ENCODE peak calls at places on chromosomes 16 and 17, in seven cellular contexts. One of them, this sample, is unnamed.

GRCh38 chr16:10941127-10941933 is 938 bp downstream of the DEXI start:
- DNase-seq in cortex of kidney: no peak
- DNase-seq in cerebellar nuclear complex: no peak
- DNase-seq in GM12864: no peak
- DNase-seq in pulmonary artery endothelial cell: no peak
- DNase-seq in esophagus muscularis mucosa: no peak
- DNase-seq in NCI-H2081 treated with DMSO at 0.1 percent for 48 hours: no peak
- DNase-seq in this sample: no peak

GRCh38 chr16:87431926-87432325 is 39.8 kb downstream of the MAP1LC3B start:
- DNase-seq in cortex of kidney: no peak
- DNase-seq in cerebellar nuclear complex: no peak
- DNase-seq in GM12864: no peak
- DNase-seq in pulmonary artery endothelial cell: no peak
- DNase-seq in esophagus muscularis mucosa: no peak
- DNase-seq in NCI-H2081 treated with DMSO at 0.1 percent for 48 hours: no peak
- DNase-seq in this sample: no peak

GRCh38 chr17:36527851-36528250 is 6.8 kb downstream of the MYO19 start:
- DNase-seq in cortex of kidney: no peak
- DNase-seq in cerebellar nuclear complex: no peak
- DNase-seq in GM12864: no peak
- DNase-seq in pulmonary artery endothelial cell: no peak
- DNase-seq in esophagus muscularis mucosa: no peak
- DNase-seq in NCI-H2081 treated with DMSO at 0.1 percent for 48 hours: no peak
- DNase-seq in this sample: peak; percentile 7

GRCh38 chr17:79752175-79752574 is 21.4 kb downstream of the ENPP7 start:
- DNase-seq in cortex of kidney: no peak
- DNase-seq in cerebellar nuclear complex: no peak
- DNase-seq in GM12864: no peak
- DNase-seq in pulmonary artery endothelial cell: no peak
- DNase-seq in esophagus muscularis mucosa: no peak
- DNase-seq in NCI-H2081 treated with DMSO at 0.1 percent for 48 hours: no peak
- DNase-seq in this sample: no peak

GRCh38 chr17:29571883-29572681 is 3.6 kb downstream of the TP53I13 start:
- DNase-seq in cortex of kidney: no peak
- DNase-seq in cerebellar nuclear complex: no peak
- DNase-seq in GM12864: no peak
- DNase-seq in pulmonary artery endothelial cell: no peak
- DNase-seq in esophagus muscularis mucosa: no peak
- DNase-seq in NCI-H2081 treated with DMSO at 0.1 percent for 48 hours: no peak
- DNase-seq in this sample: peak; percentile 49

GRCh38 chr16:82055728-82056549 is 20.9 kb downstream of the HSD17B2 start:
- DNase-seq in cortex of kidney: no peak
- DNase-seq in cerebellar nuclear complex: no peak
- DNase-seq in GM12864: no peak
- DNase-seq in pulmonary artery endothelial cell: no peak
- DNase-seq in esophagus muscularis mucosa: no peak
- DNase-seq in NCI-H2081 treated with DMSO at 0.1 percent for 48 hours: no peak
- DNase-seq in this sample: no peak

GRCh38 chr17:48555616-48556533 is 11.0 kb upstream of the HOXB2 start:
- DNase-seq in cortex of kidney: no peak
- DNase-seq in cerebellar nuclear complex: no peak
- DNase-seq in GM12864: no peak
- DNase-seq in pulmonary artery endothelial cell: no peak
- DNase-seq in esophagus muscularis mucosa: no peak
- DNase-seq in NCI-H2081 treated with DMSO at 0.1 percent for 48 hours: no peak
- DNase-seq in this sample: no peak

GRCh38 chr17:74749262-74750038 is 1.0 kb downstream of the NHERF1 start:
- DNase-seq in cortex of kidney: no peak
- DNase-seq in cerebellar nuclear complex: no peak
- DNase-seq in GM12864: no peak
- DNase-seq in pulmonary artery endothelial cell: no peak
- DNase-seq in esophagus muscularis mucosa: no peak
- DNase-seq in NCI-H2081 treated with DMSO at 0.1 percent for 48 hours: no peak
- DNase-seq in this sample: no peak

GRCh38 chr17:21127508-21128077 is 829 bp downstream of the DHRS7B start:
- DNase-seq in cortex of kidney: no peak
- DNase-seq in cerebellar nuclear complex: no peak
- DNase-seq in GM12864: no peak
- DNase-seq in pulmonary artery endothelial cell: no peak
- DNase-seq in esophagus muscularis mucosa: no peak
- DNase-seq in NCI-H2081 treated with DMSO at 0.1 percent for 48 hours: no peak
- DNase-seq in this sample: no peak

GRCh38 chr17:82330322-82331239 is 3.0 kb downstream of the SECTM1 start:
- DNase-seq in cortex of kidney: no peak
- DNase-seq in cerebellar nuclear complex: no peak
- DNase-seq in GM12864: no peak
- DNase-seq in pulmonary artery endothelial cell: no peak
- DNase-seq in esophagus muscularis mucosa: no peak
- DNase-seq in NCI-H2081 treated with DMSO at 0.1 percent for 48 hours: peak; percentile 46
- DNase-seq in this sample: peak; percentile 44

GRCh38 chr17:80086081-80086480 is 15.3 kb upstream of the GAA start:
- DNase-seq in cortex of kidney: no peak
- DNase-seq in cerebellar nuclear complex: no peak
- DNase-seq in GM12864: no peak
- DNase-seq in pulmonary artery endothelial cell: no peak
- DNase-seq in esophagus muscularis mucosa: no peak
- DNase-seq in NCI-H2081 treated with DMSO at 0.1 percent for 48 hours: no peak
- DNase-seq in this sample: no peak

GRCh38 chr17:63358956-63359355 is 87.2 kb downstream of the CYB561 start:
- DNase-seq in cortex of kidney: no peak
- DNase-seq in cerebellar nuclear complex: no peak
- DNase-seq in GM12864: no peak
- DNase-seq in pulmonary artery endothelial cell: no peak
- DNase-seq in esophagus muscularis mucosa: no peak
- DNase-seq in NCI-H2081 treated with DMSO at 0.1 percent for 48 hours: no peak
- DNase-seq in this sample: no peak

GRCh38 chr17:39929657-39930407 is 2.3 kb downstream of the LRRC3C start:
- DNase-seq in cortex of kidney: no peak
- DNase-seq in cerebellar nuclear complex: no peak
- DNase-seq in GM12864: no peak
- DNase-seq in pulmonary artery endothelial cell: no peak
- DNase-seq in esophagus muscularis mucosa: no peak
- DNase-seq in NCI-H2081 treated with DMSO at 0.1 percent for 48 hours: no peak
- DNase-seq in this sample: no peak

GRCh38 chr17:50265690-50266306 is 8.5 kb upstream of the TMEM92 start:
- DNase-seq in cortex of kidney: no peak
- DNase-seq in cerebellar nuclear complex: no peak
- DNase-seq in GM12864: no peak
- DNase-seq in pulmonary artery endothelial cell: no peak
- DNase-seq in esophagus muscularis mucosa: no peak
- DNase-seq in NCI-H2081 treated with DMSO at 0.1 percent for 48 hours: no peak
- DNase-seq in this sample: no peak

GRCh38 chr16:89864421-89864820 is 9.0 kb upstream of the TCF25 start:
- DNase-seq in cortex of kidney: no peak
- DNase-seq in cerebellar nuclear complex: no peak
- DNase-seq in GM12864: no peak
- DNase-seq in pulmonary artery endothelial cell: no peak
- DNase-seq in esophagus muscularis mucosa: no peak
- DNase-seq in NCI-H2081 treated with DMSO at 0.1 percent for 48 hours: no peak
- DNase-seq in this sample: no peak

GRCh38 chr17:37770631-37771518 is 26.0 kb upstream of the HNF1B start:
- DNase-seq in cortex of kidney: no peak
- DNase-seq in cerebellar nuclear complex: no peak
- DNase-seq in GM12864: no peak
- DNase-seq in pulmonary artery endothelial cell: peak; percentile 29
- DNase-seq in esophagus muscularis mucosa: no peak
- DNase-seq in NCI-H2081 treated with DMSO at 0.1 percent for 48 hours: peak; percentile 11
- DNase-seq in this sample: peak; percentile 65

GRCh38 chr16:75096730-75097129 is 19.9 kb downstream of the LDHD start:
- DNase-seq in cortex of kidney: no peak
- DNase-seq in cerebellar nuclear complex: no peak
- DNase-seq in GM12864: no peak
- DNase-seq in pulmonary artery endothelial cell: no peak
- DNase-seq in esophagus muscularis mucosa: no peak
- DNase-seq in NCI-H2081 treated with DMSO at 0.1 percent for 48 hours: no peak
- DNase-seq in this sample: no peak

GRCh38 chr17:72592242-72592966 is 471.6 kb downstream of the SOX9 start:
- DNase-seq in cortex of kidney: no peak
- DNase-seq in cerebellar nuclear complex: peak; percentile 42
- DNase-seq in GM12864: no peak
- DNase-seq in pulmonary artery endothelial cell: no peak
- DNase-seq in esophagus muscularis mucosa: no peak
- DNase-seq in NCI-H2081 treated with DMSO at 0.1 percent for 48 hours: no peak
- DNase-seq in this sample: peak; percentile 82

GRCh38 chr16:46898006-46898405 is 13.8 kb downstream of the GPT2 start:
- DNase-seq in cortex of kidney: no peak
- DNase-seq in cerebellar nuclear complex: no peak
- DNase-seq in GM12864: no peak
- DNase-seq in pulmonary artery endothelial cell: no peak
- DNase-seq in esophagus muscularis mucosa: no peak
- DNase-seq in NCI-H2081 treated with DMSO at 0.1 percent for 48 hours: no peak
- DNase-seq in this sample: no peak

GRCh38 chr16:15484662-15485061 is 50.3 kb downstream of the BMERB1 start:
- DNase-seq in cortex of kidney: no peak
- DNase-seq in cerebellar nuclear complex: no peak
- DNase-seq in GM12864: no peak
- DNase-seq in pulmonary artery endothelial cell: no peak
- DNase-seq in esophagus muscularis mucosa: no peak
- DNase-seq in NCI-H2081 treated with DMSO at 0.1 percent for 48 hours: no peak
- DNase-seq in this sample: no peak

GRCh38 chr17:31722251-31723056 is 136.6 kb downstream of the COPRS start:
- DNase-seq in cortex of kidney: no peak
- DNase-seq in cerebellar nuclear complex: no peak
- DNase-seq in GM12864: no peak
- DNase-seq in pulmonary artery endothelial cell: peak; percentile 97
- DNase-seq in esophagus muscularis mucosa: no peak
- DNase-seq in NCI-H2081 treated with DMSO at 0.1 percent for 48 hours: no peak
- DNase-seq in this sample: no peak

GRCh38 chr17:65664696-65665095 is 103.2 kb upstream of the AXIN2 start:
- DNase-seq in cortex of kidney: no peak
- DNase-seq in cerebellar nuclear complex: no peak
- DNase-seq in GM12864: no peak
- DNase-seq in pulmonary artery endothelial cell: no peak
- DNase-seq in esophagus muscularis mucosa: no peak
- DNase-seq in NCI-H2081 treated with DMSO at 0.1 percent for 48 hours: no peak
- DNase-seq in this sample: no peak

GRCh38 chr16:49463529-49463928 is 89.9 kb downstream of the C16orf78 start:
- DNase-seq in cortex of kidney: no peak
- DNase-seq in cerebellar nuclear complex: no peak
- DNase-seq in GM12864: peak; percentile 91
- DNase-seq in pulmonary artery endothelial cell: no peak
- DNase-seq in esophagus muscularis mucosa: peak; percentile 81
- DNase-seq in NCI-H2081 treated with DMSO at 0.1 percent for 48 hours: no peak
- DNase-seq in this sample: no peak

GRCh38 chr16:28317040-28317880 is 24.9 kb downstream of the SBK1 start:
- DNase-seq in cortex of kidney: no peak
- DNase-seq in cerebellar nuclear complex: peak; percentile 33
- DNase-seq in GM12864: no peak
- DNase-seq in pulmonary artery endothelial cell: no peak
- DNase-seq in esophagus muscularis mucosa: no peak
- DNase-seq in NCI-H2081 treated with DMSO at 0.1 percent for 48 hours: no peak
- DNase-seq in this sample: peak; percentile 70

GRCh38 chr17:59565959-59566324 is 532 bp downstream of the DHX40 start:
- DNase-seq in cortex of kidney: no peak
- DNase-seq in cerebellar nuclear complex: peak; percentile 40
- DNase-seq in GM12864: peak; percentile 44
- DNase-seq in pulmonary artery endothelial cell: peak; percentile 47
- DNase-seq in esophagus muscularis mucosa: no peak
- DNase-seq in NCI-H2081 treated with DMSO at 0.1 percent for 48 hours: peak; percentile 63
- DNase-seq in this sample: peak; percentile 86

GRCh38 chr17:81397314-81398169 is 2.3 kb downstream of the BAHCC1 start:
- DNase-seq in cortex of kidney: no peak
- DNase-seq in cerebellar nuclear complex: no peak
- DNase-seq in GM12864: no peak
- DNase-seq in pulmonary artery endothelial cell: no peak
- DNase-seq in esophagus muscularis mucosa: no peak
- DNase-seq in NCI-H2081 treated with DMSO at 0.1 percent for 48 hours: no peak
- DNase-seq in this sample: no peak

GRCh38 chr16:87653234-87653633 is 50.9 kb downstream of the JPH3 start:
- DNase-seq in cortex of kidney: no peak
- DNase-seq in cerebellar nuclear complex: no peak
- DNase-seq in GM12864: no peak
- DNase-seq in pulmonary artery endothelial cell: no peak
- DNase-seq in esophagus muscularis mucosa: no peak
- DNase-seq in NCI-H2081 treated with DMSO at 0.1 percent for 48 hours: no peak
- DNase-seq in this sample: no peak

GRCh38 chr17:78737332-78737731 is 44.7 kb downstream of the CYTH1 start:
- DNase-seq in cortex of kidney: no peak
- DNase-seq in cerebellar nuclear complex: no peak
- DNase-seq in GM12864: no peak
- DNase-seq in pulmonary artery endothelial cell: no peak
- DNase-seq in esophagus muscularis mucosa: no peak
- DNase-seq in NCI-H2081 treated with DMSO at 0.1 percent for 48 hours: no peak
- DNase-seq in this sample: no peak

GRCh38 chr17:73122953-73123605 is 30.6 kb upstream of the SLC39A11 start:
- DNase-seq in cortex of kidney: no peak
- DNase-seq in cerebellar nuclear complex: no peak
- DNase-seq in GM12864: no peak
- DNase-seq in pulmonary artery endothelial cell: no peak
- DNase-seq in esophagus muscularis mucosa: no peak
- DNase-seq in NCI-H2081 treated with DMSO at 0.1 percent for 48 hours: no peak
- DNase-seq in this sample: no peak

GRCh38 chr16:3158014-3158497 is 23.2 kb downstream of the ZNF213 start:
- DNase-seq in cortex of kidney: no peak
- DNase-seq in cerebellar nuclear complex: no peak
- DNase-seq in GM12864: no peak
- DNase-seq in pulmonary artery endothelial cell: no peak
- DNase-seq in esophagus muscularis mucosa: no peak
- DNase-seq in NCI-H2081 treated with DMSO at 0.1 percent for 48 hours: no peak
- DNase-seq in this sample: no peak

GRCh38 chr17:81039854-81040758 is 5.2 kb downstream of the BAIAP2 start:
- DNase-seq in cortex of kidney: no peak
- DNase-seq in cerebellar nuclear complex: no peak
- DNase-seq in GM12864: no peak
- DNase-seq in pulmonary artery endothelial cell: no peak
- DNase-seq in esophagus muscularis mucosa: no peak
- DNase-seq in NCI-H2081 treated with DMSO at 0.1 percent for 48 hours: no peak
- DNase-seq in this sample: no peak

GRCh38 chr16:84986102-84986501 is 25.2 kb downstream of the ZDHHC7 start:
- DNase-seq in cortex of kidney: no peak
- DNase-seq in cerebellar nuclear complex: no peak
- DNase-seq in GM12864: no peak
- DNase-seq in pulmonary artery endothelial cell: no peak
- DNase-seq in esophagus muscularis mucosa: no peak
- DNase-seq in NCI-H2081 treated with DMSO at 0.1 percent for 48 hours: no peak
- DNase-seq in this sample: no peak

GRCh38 chr16:88377961-88378360 is 4.8 kb upstream of the ZNF469 start:
- DNase-seq in cortex of kidney: no peak
- DNase-seq in cerebellar nuclear complex: no peak
- DNase-seq in GM12864: no peak
- DNase-seq in pulmonary artery endothelial cell: no peak
- DNase-seq in esophagus muscularis mucosa: no peak
- DNase-seq in NCI-H2081 treated with DMSO at 0.1 percent for 48 hours: no peak
- DNase-seq in this sample: no peak

GRCh38 chr16:85206472-85207356 is 94.4 kb upstream of the CIBAR2 start:
- DNase-seq in cortex of kidney: no peak
- DNase-seq in cerebellar nuclear complex: no peak
- DNase-seq in GM12864: no peak
- DNase-seq in pulmonary artery endothelial cell: no peak
- DNase-seq in esophagus muscularis mucosa: no peak
- DNase-seq in NCI-H2081 treated with DMSO at 0.1 percent for 48 hours: no peak
- DNase-seq in this sample: peak; percentile 74

GRCh38 chr16:67158637-67159600 is 790 bp downstream of the TRADD start:
- DNase-seq in cortex of kidney: no peak
- DNase-seq in cerebellar nuclear complex: no peak
- DNase-seq in GM12864: peak; percentile 78
- DNase-seq in pulmonary artery endothelial cell: no peak
- DNase-seq in esophagus muscularis mucosa: no peak
- DNase-seq in NCI-H2081 treated with DMSO at 0.1 percent for 48 hours: no peak
- DNase-seq in this sample: peak; percentile 50

GRCh38 chr16:30030841-30031413 is at the start of gene TLCD3B:
- DNase-seq in cortex of kidney: no peak
- DNase-seq in cerebellar nuclear complex: peak; percentile 53
- DNase-seq in GM12864: no peak
- DNase-seq in pulmonary artery endothelial cell: no peak
- DNase-seq in esophagus muscularis mucosa: no peak
- DNase-seq in NCI-H2081 treated with DMSO at 0.1 percent for 48 hours: no peak
- DNase-seq in this sample: no peak

GRCh38 chr16:67294927-67295326 is 15.6 kb downstream of the PLEKHG4 start:
- DNase-seq in cortex of kidney: no peak
- DNase-seq in cerebellar nuclear complex: no peak
- DNase-seq in GM12864: no peak
- DNase-seq in pulmonary artery endothelial cell: no peak
- DNase-seq in esophagus muscularis mucosa: no peak
- DNase-seq in NCI-H2081 treated with DMSO at 0.1 percent for 48 hours: no peak
- DNase-seq in this sample: no peak